ENCODE peak calls at places on chromosomes 2 and 18, in six cellular contexts. Q, P, E, G, V and Y are unnamed samples.

GRCh38 chr2:165293439-165294420 is 54.5 kb downstream of the SCN2A start:
- DNase-seq in G (peak), E (peak), Q (peak), V (peak), P (peak), Y (peak)

GRCh38 chr2:231276986-231277385 is 78.6 kb downstream of the ARMC9 start:
- DNase-seq in P (no peak), Q (no peak), G (no peak), V (no peak), E (no peak), Y (no peak)

GRCh38 chr18:13614701-13615288 is 111.6 kb downstream of the FAM210A start:
- DNase-seq in E (no peak), G (no peak), P (no peak), Q (no peak), V (peak), Y (no peak)

GRCh38 chr2:85601771-85602475 is 575 bp downstream of the TMEM150A start:
- DNase-seq in P (no peak), V (peak), G (peak), E (no peak), Q (no peak), Y (no peak)

GRCh38 chr2:190791983-190792575 is 88.5 kb upstream of the GLS start:
- DNase-seq in V (no peak), E (no peak), Q (no peak), G (no peak), P (no peak), Y (no peak)

GRCh38 chr2:197183355-197183754 is 127.2 kb downstream of the ANKRD44 start:
- DNase-seq in Q (no peak), P (no peak), G (peak), V (no peak), E (peak), Y (no peak)

GRCh38 chr2:19868705-19869550 is 32.9 kb downstream of the TTC32 start:
- DNase-seq in G (no peak), E (peak), Q (no peak), V (peak), P (no peak), Y (no peak)

GRCh38 chr2:186256540-186256939 is 229.5 kb upstream of the ZC3H15 start:
- DNase-seq in E (peak), P (peak), Q (no peak), G (peak), V (peak), Y (no peak)

GRCh38 chr2:5070257-5070656 is 621.9 kb upstream of the SOX11 start:
- DNase-seq in Q (no peak), E (no peak), V (no peak), P (peak), G (no peak), Y (no peak)

GRCh38 chr2:134127496-134127895 is 126.4 kb upstream of the MGAT5 start:
- DNase-seq in P (no peak), G (no peak), E (no peak), V (no peak), Q (no peak), Y (no peak)

GRCh38 chr18:58670561-58671121 is 624 bp upstream of the MALT1 start:
- DNase-seq in P (no peak), V (peak), Q (no peak), G (no peak), E (peak), Y (no peak)

GRCh38 chr2:20104900-20105545 is 53.6 kb upstream of the LAPTM4A start:
- DNase-seq in Q (no peak), V (no peak), P (no peak), E (no peak), G (no peak), Y (no peak)

GRCh38 chr2:133382561-133382960 is 185.7 kb downstream of the NCKAP5 start:
- DNase-seq in Q (no peak), E (no peak), G (no peak), V (no peak), P (no peak), Y (no peak)

GRCh38 chr18:78979682-78980278 is at the start of gene SALL3:
- DNase-seq in E (no peak), Q (no peak), V (no peak), P (no peak), G (no peak), Y (no peak)

GRCh38 chr18:3086865-3087264 is 73.9 kb upstream of the LPIN2 start:
- DNase-seq in Q (no peak), E (no peak), V (no peak), P (no peak), G (no peak), Y (no peak)

GRCh38 chr2:159706385-159706980 is 5.8 kb upstream of the MARCHF7 start:
- DNase-seq in V (no peak), P (no peak), G (no peak), Q (no peak), E (no peak), Y (no peak)

GRCh38 chr2:16201876-16202642 is 261.7 kb downstream of the MYCN start:
- DNase-seq in V (no peak), G (no peak), Q (no peak), P (no peak), E (no peak), Y (no peak)

GRCh38 chr2:230891509-230891908 is 26.8 kb downstream of the ITM2C start:
- DNase-seq in E (no peak), G (no peak), V (no peak), Q (no peak), P (no peak), Y (no peak)

GRCh38 chr18:58699551-58699950 is 28.3 kb downstream of the MALT1 start:
- DNase-seq in Q (no peak), G (no peak), P (no peak), V (no peak), E (peak), Y (no peak)

GRCh38 chr2:53827398-53828175 is 32.2 kb downstream of the GPR75 start:
- DNase-seq in V (peak), Q (no peak), G (no peak), E (no peak), P (no peak), Y (no peak)

GRCh38 chr18:55427951-55428350 is 160.0 kb downstream of the TCF4 start:
- DNase-seq in E (peak), Q (no peak), G (no peak), P (no peak), V (peak), Y (no peak)

GRCh38 chr2:171669121-171669520 is 18.1 kb upstream of the DYNC1I2 start:
- DNase-seq in P (no peak), Q (no peak), V (no peak), G (peak), E (no peak), Y (no peak)

GRCh38 chr2:23940262-23940975 is at the start of gene UBXN2A:
- DNase-seq in Q (peak), G (peak), P (peak), V (peak), E (peak), Y (peak)

GRCh38 chr2:118242216-118242615 is 153.9 kb downstream of the INSIG2 start:
- DNase-seq in P (peak), G (no peak), E (peak), Q (no peak), V (peak), Y (no peak)

GRCh38 chr2:104481341-104481740 is 372.6 kb upstream of the POU3F3 start:
- DNase-seq in V (no peak), Q (no peak), P (no peak), G (no peak), E (no peak), Y (no peak)

GRCh38 chr2:88919087-88919738 is 227.7 kb downstream of the RPIA start:
- DNase-seq in V (peak), G (peak), Q (no peak), P (peak), E (peak), Y (no peak)

GRCh38 chr2:227256605-227257004 is 68.4 kb upstream of the MFF start:
- DNase-seq in P (no peak), G (no peak), E (peak), V (no peak), Q (no peak), Y (no peak)

GRCh38 chr2:241066893-241067341 is 35.2 kb downstream of the MTERF4 start:
- DNase-seq in P (no peak), G (no peak), Q (no peak), E (no peak), V (peak), Y (no peak)

GRCh38 chr18:57889841-57890240 is 86.7 kb upstream of the ATP8B1 start:
- DNase-seq in V (no peak), E (no peak), P (no peak), G (no peak), Q (no peak), Y (no peak)

GRCh38 chr2:229127471-229127870 is 143.6 kb downstream of the PID1 start:
- DNase-seq in P (no peak), Q (no peak), E (no peak), G (no peak), V (no peak), Y (no peak)

GRCh38 chr2:75602724-75603342 is 42.1 kb upstream of the EVA1A start:
- DNase-seq in E (peak), Q (peak), G (peak), V (peak), P (peak), Y (no peak)

GRCh38 chr2:132416080-132416911 is at the start of gene GPR39:
- DNase-seq in Q (peak), P (peak), V (peak), G (peak), E (peak), Y (peak)

GRCh38 chr2:72028351-72028995 is 119.2 kb downstream of the CYP26B1 start:
- DNase-seq in Q (no peak), G (no peak), P (no peak), E (no peak), V (no peak), Y (no peak)

GRCh38 chr2:47653909-47654789 is 128.8 kb upstream of the MSH6 start:
- DNase-seq in V (no peak), P (no peak), E (peak), Q (no peak), G (peak), Y (no peak)